ENCODE peak calls at places on chromosomes 1 and 21, in six cellular contexts. L, Z, B, C, K and W are unnamed samples.

GRCh38 chr1:237864338-237865244 is 26.1 kb downstream of the ZP4 start:
- DNase-seq in L (peak; percentile 41), Z (peak; percentile 66), B (peak; percentile 25), C (peak; percentile 54), K (peak; percentile 5), W (peak; percentile 14)

GRCh38 chr21:26554365-26554764 is 18.7 kb downstream of the CYYR1 start:
- DNase-seq in L (no peak), Z (no peak), B (no peak), C (no peak), K (no peak), W (no peak)

GRCh38 chr1:228076796-228077430 is 5.6 kb upstream of the ARF1 start:
- DNase-seq in L (no peak), Z (no peak), B (no peak), C (no peak), K (no peak), W (no peak)

GRCh38 chr1:92968138-92969032 is 7.1 kb upstream of the DIPK1A start:
- DNase-seq in L (no peak), Z (no peak), B (no peak), C (peak; percentile 45), K (no peak), W (no peak)

GRCh38 chr1:79006564-79006963 is at the start of gene ADGRL4:
- DNase-seq in L (peak; percentile 3), Z (no peak), B (no peak), C (no peak), K (no peak), W (no peak)

GRCh38 chr1:201506573-201507567 is at the start of gene CSRP1:
- DNase-seq in L (no peak), Z (peak; percentile 93), B (peak; percentile 93), C (no peak), K (peak; percentile 39), W (peak; percentile 94)

GRCh38 chr1:67614511-67614934 is 70.5 kb upstream of the GADD45A start:
- DNase-seq in L (no peak), Z (no peak), B (no peak), C (no peak), K (no peak), W (no peak)

GRCh38 chr1:78434351-78434750 is 56.4 kb upstream of the PTGFR start:
- DNase-seq in L (no peak), Z (no peak), B (no peak), C (no peak), K (no peak), W (no peak)

GRCh38 chr1:45122724-45123123 is 83.7 kb downstream of the ZSWIM5 start:
- DNase-seq in L (no peak), Z (no peak), B (no peak), C (no peak), K (no peak), W (no peak)

GRCh38 chr1:47679301-47679751 is 241.5 kb downstream of the FOXD2 start:
- DNase-seq in L (no peak), Z (no peak), B (no peak), C (no peak), K (no peak), W (no peak)

GRCh38 chr1:41305576-41306365 is 55.5 kb upstream of the FOXO6 start:
- DNase-seq in L (no peak), Z (no peak), B (no peak), C (no peak), K (no peak), W (no peak)

GRCh38 chr1:101592861-101593260 is 356.0 kb downstream of the S1PR1 start:
- DNase-seq in L (no peak), Z (no peak), B (no peak), C (no peak), K (no peak), W (no peak)

GRCh38 chr1:116359060-116359830 is 13.8 kb upstream of the ATP1A1 start:
- DNase-seq in L (no peak), Z (no peak), B (no peak), C (no peak), K (no peak), W (no peak)

GRCh38 chr21:37263827-37264226 is 3.3 kb downstream of the VPS26C start:
- DNase-seq in L (no peak), Z (no peak), B (no peak), C (no peak), K (no peak), W (no peak)

GRCh38 chr1:43311521-43311920 is 10.7 kb downstream of the TIE1 start:
- DNase-seq in L (no peak), Z (no peak), B (no peak), C (no peak), K (no peak), W (no peak)

GRCh38 chr1:905811-906531 is 17.8 kb upstream of the SAMD11 start:
- DNase-seq in L (no peak), Z (no peak), B (peak; percentile 15), C (no peak), K (no peak), W (peak; percentile 23)

GRCh38 chr1:10866314-10867091 is 70.1 kb upstream of the CASZ1 start:
- DNase-seq in L (no peak), Z (no peak), B (no peak), C (peak; percentile 18), K (no peak), W (no peak)

GRCh38 chr1:179164494-179164893 is 65.0 kb downstream of the ABL2 start:
- DNase-seq in L (peak; percentile 31), Z (no peak), B (no peak), C (peak; percentile 45), K (no peak), W (no peak)

GRCh38 chr1:57222801-57223200 is 201.1 kb downstream of the DAB1 start:
- DNase-seq in L (no peak), Z (no peak), B (no peak), C (no peak), K (no peak), W (no peak)

GRCh38 chr1:15258828-15259588 is 12.0 kb downstream of the FHAD1 start:
- DNase-seq in L (no peak), Z (no peak), B (no peak), C (no peak), K (no peak), W (no peak)

GRCh38 chr1:24727490-24728214 is 17.6 kb upstream of the CLIC4 start:
- DNase-seq in L (no peak), Z (no peak), B (peak; percentile 52), C (no peak), K (peak; percentile 71), W (peak; percentile 65)

GRCh38 chr1:24726741-24727140 is 18.5 kb upstream of the CLIC4 start:
- DNase-seq in L (no peak), Z (no peak), B (no peak), C (no peak), K (no peak), W (no peak)

GRCh38 chr1:24725209-24725651 is 20.0 kb upstream of the CLIC4 start:
- DNase-seq in L (peak; percentile 59), Z (no peak), B (no peak), C (peak; percentile 80), K (no peak), W (no peak)

GRCh38 chr1:24724345-24725208 is 20.7 kb upstream of the CLIC4 start:
- DNase-seq in L (no peak), Z (peak; percentile 74), B (no peak), C (peak; percentile 96), K (no peak), W (no peak)

DNA sequence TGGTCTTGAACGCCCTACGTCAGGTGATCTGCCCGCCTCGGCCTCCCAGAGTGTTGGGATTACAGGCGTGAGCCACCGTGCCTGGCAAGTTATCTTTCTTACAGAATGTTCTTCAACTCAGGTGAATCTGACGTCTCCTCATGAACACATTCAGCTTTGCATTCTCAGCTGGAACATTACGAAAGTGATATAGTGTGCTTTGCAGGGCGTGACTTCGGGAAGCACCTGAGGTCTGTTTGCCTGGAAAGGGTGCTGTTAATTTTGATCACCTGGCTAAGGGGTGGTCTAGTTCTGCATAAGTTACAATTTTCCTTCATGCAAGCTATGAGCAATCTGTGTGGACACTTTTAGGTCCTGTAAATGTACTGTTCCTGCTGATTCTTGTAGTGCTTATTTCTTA is 16.3 kb upstream of the CLIC4 start:
- DNase-seq in L (no peak), Z (no peak), B (no peak), C (no peak), K (no peak), W (no peak)
- TF ChIP-seq TAF1 in L (no peak), Z (no peak), B (no peak), C (no peak), K (no peak), W (no peak)

GRCh38 chr1:61079898-61080336 is 2.4 kb upstream of the NFIA start:
- DNase-seq in L (peak; percentile 56), Z (peak; percentile 81), B (no peak), C (peak; percentile 77), K (no peak), W (no peak)

GRCh38 chr1:61079276-61079897 is 3.0 kb upstream of the NFIA start:
- DNase-seq in L (no peak), Z (no peak), B (no peak), C (no peak), K (no peak), W (no peak)

GRCh38 chr1:61078611-61079010 is 3.8 kb upstream of the NFIA start:
- DNase-seq in L (no peak), Z (no peak), B (no peak), C (no peak), K (no peak), W (no peak)

GRCh38 chr1:61077676-61078521 is 4.5 kb upstream of the NFIA start:
- DNase-seq in L (no peak), Z (peak; percentile 77), B (peak; percentile 34), C (peak; percentile 99), K (peak; percentile 63), W (no peak)

DNA sequence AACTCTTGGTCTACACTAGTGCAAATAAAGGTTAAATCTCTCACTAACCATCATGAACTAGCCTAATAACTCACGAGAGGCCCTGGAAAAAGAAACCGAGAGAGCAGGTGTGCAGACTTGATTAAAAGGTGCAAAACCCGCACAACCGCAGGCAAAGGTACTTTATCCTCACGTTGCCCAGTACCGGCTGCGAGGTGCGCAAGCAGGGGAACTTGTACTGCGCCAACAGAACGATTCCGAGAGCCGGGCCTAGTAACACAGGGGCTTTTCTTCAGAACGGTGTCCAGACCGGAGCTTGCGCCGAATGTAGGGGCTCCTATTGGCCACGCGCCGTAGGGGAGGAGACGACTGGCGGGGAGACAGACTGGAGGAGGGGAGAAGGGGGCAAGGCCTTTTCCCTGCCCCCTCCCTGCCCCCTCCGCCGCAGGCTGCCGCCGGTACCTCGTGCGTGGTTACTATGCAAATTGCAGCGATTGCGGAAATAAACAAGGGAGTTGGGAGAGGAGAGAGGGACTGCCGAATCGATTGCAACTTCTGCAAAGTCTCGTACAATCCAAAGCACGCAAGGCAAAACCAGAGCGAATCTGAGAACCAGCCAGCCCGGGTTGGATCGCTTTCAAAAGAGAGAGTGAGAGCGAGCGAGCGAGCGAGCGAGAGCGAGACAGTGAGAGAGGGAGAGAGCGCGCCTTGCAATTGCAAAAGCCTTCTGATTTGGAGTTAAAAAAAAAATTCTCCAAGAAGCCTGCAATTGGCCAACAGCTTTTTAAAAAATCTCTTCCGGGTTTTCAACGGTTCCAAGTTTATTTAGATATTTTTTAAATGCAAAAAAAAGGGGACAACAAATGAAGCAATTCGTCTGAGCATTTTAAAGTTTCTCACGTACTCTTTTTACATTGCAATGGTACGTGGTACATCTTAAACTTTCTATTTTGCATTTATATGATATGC is 5.4 kb upstream of the NFIA start:
- DNase-seq in L (peak; percentile 92), Z (peak; percentile 86), B (no peak), C (peak; percentile 94), K (peak; percentile 24), W (no peak)
- TF ChIP-seq POLR2AphosphoS5 in L (no peak), Z (peak; percentile 40), B (no peak), C (peak; percentile 74), K (no peak), W (no peak)

GRCh38 chr1:243255791-243256512 is at the start of gene SDCCAG8:
- DNase-seq in L (peak; percentile 99), Z (peak; percentile 93), B (peak; percentile 74), C (peak; percentile 99), K (peak; percentile 99), W (peak; percentile 71)
- TF ChIP-seq POLR2A in L (no peak), Z (peak; percentile 93), B (peak; percentile 88), C (peak; percentile 87), K (peak; percentile 82), W (peak; percentile 83)

GRCh38 chr1:36425791-36426190 is 24.5 kb downstream of the OSCP1 start:
- DNase-seq in L (no peak), Z (no peak), B (no peak), C (no peak), K (no peak), W (no peak)
- TF ChIP-seq TAF1 in L (no peak), Z (no peak), B (no peak), C (no peak), K (no peak), W (no peak)